ENCODE peak calls at places on chromosomes 16 and 17, in four cellular contexts. S, D, O and H are unnamed samples.

GRCh38 chr16:21614896-21615295 is 15.5 kb downstream of the METTL9 start:
- DNase-seq in S (no peak), D (no peak), O (no peak), H (no peak)

GRCh38 chr17:49637050-49637449 is 40.8 kb downstream of the SPOP start:
- DNase-seq in S (no peak), D (no peak), O (no peak), H (no peak)

GRCh38 chr17:266701-267656 is 85.5 kb upstream of the DOC2B start:
- DNase-seq in S (no peak), D (no peak), O (no peak), H (no peak)

GRCh38 chr16:11570796-11571195 is 15.9 kb downstream of the LITAF start:
- DNase-seq in S (no peak), D (no peak), O (no peak), H (no peak)

GRCh38 chr17:4204676-4205075 is 59.1 kb downstream of the ANKFY1 start:
- DNase-seq in S (no peak), D (no peak), O (peak; percentile 48), H (no peak)

GRCh38 chr16:86758932-86759331 is 180.6 kb downstream of the FOXL1 start:
- DNase-seq in S (no peak), D (no peak), O (no peak), H (no peak)

GRCh38 chr17:38761612-38762011 is 9.1 kb downstream of the PSMB3 start:
- DNase-seq in S (peak; percentile 36), D (no peak), O (peak; percentile 27), H (peak; percentile 50)

GRCh38 chr16:11142951-11143740 is 112.9 kb downstream of the SOCS1 start:
- DNase-seq in S (no peak), D (no peak), O (no peak), H (no peak)

GRCh38 chr17:79294459-79295071 is 219.9 kb downstream of the ENGASE start:
- DNase-seq in S (peak; percentile 45), D (no peak), O (peak; percentile 72), H (peak; percentile 46)

GRCh38 chr16:75575976-75576375 is 9.8 kb downstream of the GABARAPL2 start:
- DNase-seq in S (no peak), D (no peak), O (no peak), H (no peak)

GRCh38 chr17:74431568-74432483 is at the start of gene GPRC5C:
- DNase-seq in S (peak; percentile 63), D (no peak), O (peak; percentile 98), H (peak; percentile 71)

GRCh38 chr16:24906199-24906808 is 60.5 kb downstream of the SLC5A11 start:
- DNase-seq in S (no peak), D (no peak), O (peak; percentile 21), H (no peak)

GRCh38 chr16:85393674-85394510 is 219.2 kb upstream of the GSE1 start:
- DNase-seq in S (peak; percentile 75), D (peak; percentile 58), O (peak; percentile 71), H (peak; percentile 75)

GRCh38 chr16:55468352-55468990 is 10.5 kb upstream of the MMP2 start:
- DNase-seq in S (no peak), D (no peak), O (no peak), H (no peak)

GRCh38 chr17:29048440-29049360 is 5.8 kb downstream of the PIPOX start:
- DNase-seq in S (no peak), D (no peak), O (no peak), H (no peak)

GRCh38 chr16:69725480-69726312 is 664 bp downstream of the NQO1 start:
- DNase-seq in S (no peak), D (no peak), O (peak; percentile 34), H (no peak)

GRCh38 chr16:25859645-25860044 is 167.9 kb downstream of the HS3ST4 start:
- DNase-seq in S (no peak), D (no peak), O (no peak), H (no peak)

GRCh38 chr17:7704601-7705268 is at the start of gene EFNB3:
- DNase-seq in S (no peak), D (no peak), O (no peak), H (no peak)

GRCh38 chr16:65875362-65876199 is 490.9 kb upstream of the CDH5 start:
- DNase-seq in S (no peak), D (no peak), O (no peak), H (no peak)

GRCh38 chr17:50785942-50786570 is 18.7 kb upstream of the ANKRD40CL start:
- DNase-seq in S (no peak), D (no peak), O (peak; percentile 40), H (no peak)

GRCh38 chr16:4214215-4214621 is 27.7 kb downstream of the SRL start:
- DNase-seq in S (no peak), D (no peak), O (no peak), H (no peak)

GRCh38 chr16:59210955-59211541 is 476.9 kb upstream of the GOT2 start:
- DNase-seq in S (no peak), D (no peak), O (no peak), H (no peak)

GRCh38 chr16:17311333-17312099 is 159.2 kb downstream of the XYLT1 start:
- DNase-seq in S (no peak), D (no peak), O (no peak), H (no peak)

GRCh38 chr16:65118866-65119265 is 3.0 kb downstream of the CDH11 start:
- DNase-seq in S (no peak), D (no peak), O (no peak), H (no peak)

GRCh38 chr17:4476512-4477070 is 22.1 kb upstream of the SPNS2 start:
- DNase-seq in S (no peak), D (no peak), O (peak; percentile 72), H (no peak)

GRCh38 chr17:83007504-83008475 is 71.6 kb upstream of the METRNL start:
- DNase-seq in S (no peak), D (no peak), O (no peak), H (no peak)

GRCh38 chr17:65771704-65772103 is 210.3 kb upstream of the AXIN2 start:
- DNase-seq in S (no peak), D (no peak), O (no peak), H (no peak)

GRCh38 chr17:45241315-45242011 is 19.8 kb downstream of the FMNL1 start:
- DNase-seq in S (no peak), D (no peak), O (peak; percentile 57), H (no peak)

GRCh38 chr17:6135216-6135615 is 65.0 kb downstream of the WSCD1 start:
- DNase-seq in S (no peak), D (no peak), O (no peak), H (no peak)